ENCODE peak calls at places on chromosomes 5 and 9, in ten cellular contexts. E is CD8-positive, alpha-beta memory T cell; Z is effector memory CD4-positive, alpha-beta T cell; H is aorta; Q is mesendoderm; U is Caco-2; F is CD8-positive, alpha-beta T cell; O is tibial nerve; X is colonic mucosa; S is upper lobe of right lung. G is an unnamed sample. For H3K4me1, H3K27me3 and H3K36me3, the result is how much of the 10 kb centered on the place peaks cover.

GRCh38 chr9:108149346-108149745 is 659.8 kb upstream of the KLF4 start:
- DNase-seq in E (no peak), Z (no peak), H (no peak), Q (no peak), U (no peak), F (no peak), O (no peak), X (no peak), S (no peak), G (no peak)

GRCh38 chr9:127021664-127022337 is 100.6 kb downstream of the ANGPTL2 start:
- DNase-seq in E (no peak), Z (no peak), H (peak), Q (no peak), U (no peak), F (no peak), O (peak), X (peak), S (no peak), G (no peak)

GRCh38 chr9:16828335-16829281 is 41.9 kb downstream of the BNC2 start:
- DNase-seq in E (no peak), Z (no peak), H (peak), Q (peak), U (no peak), F (no peak), O (no peak), X (peak), S (no peak), G (no peak)

GRCh38 chr9:131731237-131731995 is 8.5 kb downstream of the RAPGEF1 start:
- DNase-seq in E (peak), Z (no peak), H (no peak), Q (no peak), U (no peak), F (no peak), O (no peak), X (no peak), S (no peak), G (no peak)

GRCh38 chr5:159913048-159913447 is 3.2 kb upstream of the ADRA1B start:
- DNase-seq in E (no peak), Z (no peak), H (no peak), Q (no peak), U (no peak), F (no peak), O (no peak), X (no peak), S (no peak), G (no peak)

GRCh38 chr5:131952286-131952857 is 6.9 kb upstream of the MEIKIN start:
- DNase-seq in E (no peak), Z (no peak), H (no peak), Q (no peak), U (no peak), F (no peak), O (no peak), X (no peak), S (no peak), G (no peak)

GRCh38 chr9:18124760-18125159 is 349.2 kb upstream of the ADAMTSL1 start:
- DNase-seq in E (no peak), Z (no peak), H (no peak), Q (no peak), U (no peak), F (no peak), O (no peak), X (no peak), S (no peak), G (no peak)

GRCh38 chr5:142463880-142464279 is 139.1 kb upstream of the SPRY4 start:
- DNase-seq in E (no peak), Z (no peak), H (no peak), Q (no peak), U (no peak), F (no peak), O (no peak), X (no peak), S (no peak), G (no peak)

GRCh38 chr9:93660647-93661046 is 84.3 kb downstream of the PHF2 start:
- DNase-seq in E (no peak), Z (no peak), H (no peak), Q (no peak), U (no peak), F (no peak), O (peak), X (no peak), S (peak), G (no peak)

GRCh38 chr9:69578026-69578425 is 94.1 kb downstream of the APBA1 start:
- DNase-seq in E (no peak), Z (no peak), H (no peak), Q (no peak), U (no peak), F (no peak), O (no peak), X (no peak), S (no peak), G (no peak)

GRCh38 chr5:76691470-76692273 is 24.3 kb upstream of the F2R start:
- DNase-seq in E (no peak), Z (no peak), H (no peak), Q (peak), U (peak), F (no peak), O (no peak), X (no peak), S (no peak), G (no peak)

GRCh38 chr5:156414381-156414780 is 87.4 kb downstream of the SGCD start:
- DNase-seq in E (no peak), Z (no peak), H (no peak), Q (no peak), U (no peak), F (no peak), O (no peak), X (no peak), S (no peak), G (no peak)

GRCh38 chr9:116020801-116021200 is 132.8 kb upstream of the PAPPA start:
- DNase-seq in E (no peak), Z (no peak), H (no peak), Q (peak), U (no peak), F (no peak), O (no peak), X (no peak), S (no peak), G (no peak)

GRCh38 chr9:34085581-34086500 is 37.2 kb upstream of the UBAP2 start:
- DNase-seq in E (no peak), Z (no peak), H (no peak), Q (no peak), U (no peak), F (no peak), O (no peak), X (no peak), S (no peak), G (no peak)

GRCh38 chr5:169390265-169390664 is 89.3 kb upstream of the SLIT3 start:
- DNase-seq in E (no peak), Z (no peak), H (no peak), Q (peak), U (no peak), F (no peak), O (no peak), X (no peak), S (no peak), G (no peak)

GRCh38 chr9:2872307-2872940 is 28.5 kb upstream of the PUM3 start:
- DNase-seq in E (peak), Z (no peak), H (no peak), Q (peak), U (no peak), F (no peak), O (no peak), X (no peak), S (no peak), G (no peak)

GRCh38 chr5:1161832-1162229 is 39.6 kb upstream of the SLC6A19 start:
- DNase-seq in E (no peak), Z (no peak), H (peak), Q (no peak), U (no peak), F (no peak), O (peak), X (peak), S (no peak), G (no peak)

GRCh38 chr5:143245929-143246561 is 157.4 kb downstream of the NR3C1 start:
- DNase-seq in E (no peak), Z (no peak), H (no peak), Q (no peak), U (no peak), F (no peak), O (no peak), X (no peak), S (no peak), G (no peak)

GRCh38 chr9:121607434-121608248 is 43.8 kb upstream of the DAB2IP start:
- DNase-seq in E (no peak), Z (no peak), H (peak), Q (peak), U (no peak), F (no peak), O (no peak), X (no peak), S (no peak), G (no peak)

GRCh38 chr9:70510157-70510770 is 95.8 kb upstream of the KLF9 start:
- DNase-seq in E (no peak), Z (no peak), H (no peak), Q (peak), U (no peak), F (no peak), O (no peak), X (peak), S (peak), G (no peak)

GRCh38 chr9:32472344-32472743 is 53.7 kb downstream of the RIGI start:
- DNase-seq in E (no peak), Z (no peak), H (no peak), Q (no peak), U (no peak), F (no peak), O (no peak), X (no peak), S (no peak), G (no peak)

GRCh38 chr9:33202552-33203300 is 35.6 kb upstream of the B4GALT1 start:
- DNase-seq in E (peak), Z (no peak), H (no peak), Q (no peak), U (no peak), F (peak), O (peak), X (no peak), S (no peak), G (peak)

GRCh38 chr5:75282581-75282980 is 45.9 kb upstream of the ANKRD31 start:
- DNase-seq in E (no peak), Z (no peak), H (no peak), Q (peak), U (no peak), F (no peak), O (no peak), X (no peak), S (no peak), G (no peak)

GRCh38 chr5:170218730-170219129 is 14.1 kb upstream of the C5orf58 start:
- DNase-seq in E (no peak), Z (no peak), H (no peak), Q (no peak), U (no peak), F (no peak), O (no peak), X (no peak), S (no peak), G (no peak)

GRCh38 chr5:51226420-51226735 is 156.9 kb upstream of the ISL1 start:
- DNase-seq in E (no peak), Z (no peak), H (no peak), Q (peak), U (peak), F (no peak), O (no peak), X (no peak), S (no peak), G (no peak)

GRCh38 chr5:5178121-5178520 is 38.0 kb downstream of the ADAMTS16 start:
- DNase-seq in E (no peak), Z (no peak), H (no peak), Q (peak), U (peak), F (no peak), O (no peak), X (no peak), S (no peak), G (no peak)

GRCh38 chr9:22102347-22103053 is 93.4 kb upstream of the CDKN2B start:
- DNase-seq in E (no peak), Z (no peak), H (no peak), Q (no peak), U (no peak), F (no peak), O (no peak), X (no peak), S (no peak), G (no peak)

GRCh38 chr9:81620009-81620405 is 69.3 kb downstream of the TLE1 start:
- DNase-seq in E (no peak), Z (no peak), H (no peak), Q (no peak), U (no peak), F (no peak), O (no peak), X (no peak), S (no peak), G (no peak)

GRCh38 chr5:40784027-40784653 is 14.0 kb downstream of the PRKAA1 start:
- DNase-seq in E (no peak), Z (no peak), H (no peak), Q (no peak), U (peak), F (no peak), O (no peak), X (peak), S (no peak), G (no peak)

GRCh38 chr5:171315386-171315891 is 6.4 kb downstream of the TLX3 start:
- DNase-seq in E (no peak), Z (no peak), H (no peak), Q (no peak), U (no peak), F (no peak), O (no peak), X (no peak), S (peak), G (no peak)

GRCh38 chr5:58622884-58623871 is 40.3 kb downstream of the RAB3C start:
- DNase-seq in E (no peak), Z (no peak), H (no peak), Q (no peak), U (no peak), F (no peak), O (no peak), X (no peak), S (no peak), G (no peak)

GRCh38 chr5:24609694-24610093 is 35.1 kb downstream of the CDH10 start:
- DNase-seq in E (no peak), Z (no peak), H (no peak), Q (no peak), U (no peak), F (no peak), O (no peak), X (no peak), S (no peak), G (no peak)

GRCh38 chr9:108316633-108317032 is 539.2 kb downstream of the ACTL7B start:
- DNase-seq in E (no peak), Z (no peak), H (no peak), Q (no peak), U (no peak), F (no peak), O (no peak), X (no peak), S (no peak), G (no peak)

GRCh38 chr9:6944093-6944551 is 186.3 kb downstream of the KDM4C start:
- DNase-seq in E (no peak), Z (no peak), H (no peak), Q (no peak), U (no peak), F (no peak), O (no peak), X (no peak), S (no peak), G (peak)

GRCh38 chr5:23704176-23704855 is 196.9 kb downstream of the PRDM9 start:
- DNase-seq in E (no peak), Z (no peak), H (no peak), Q (no peak), U (no peak), F (no peak), O (no peak), X (no peak), S (no peak), G (no peak)

GRCh38 chr9:111622626-111623025 is 8.5 kb upstream of the DNAJC25 start:
- DNase-seq in E (no peak), Z (no peak), H (no peak), Q (no peak), U (no peak), F (no peak), O (no peak), X (no peak), S (peak), G (no peak)

GRCh38 chr5:173858025-173858674 is 30.0 kb upstream of the CPEB4 start:
- DNase-seq in E (no peak), Z (no peak), H (no peak), Q (peak), U (no peak), F (no peak), O (no peak), X (no peak), S (no peak), G (no peak)

GRCh38 chr5:173864126-173865075 is 23.7 kb upstream of the CPEB4 start:
- DNase-seq in E (no peak), Z (no peak), H (no peak), Q (no peak), U (no peak), F (no peak), O (no peak), X (peak), S (peak), G (no peak)

GRCh38 chr5:173858675-173859121 is 29.5 kb upstream of the CPEB4 start:
- DNase-seq in E (no peak), Z (no peak), H (no peak), Q (no peak), U (no peak), F (no peak), O (no peak), X (peak), S (no peak), G (no peak)

GRCh38 chr5:173859315-173860038 is 28.7 kb upstream of the CPEB4 start:
- DNase-seq in E (no peak), Z (no peak), H (no peak), Q (peak), U (no peak), F (no peak), O (no peak), X (no peak), S (no peak), G (no peak)

GRCh38 chr5:173862047-173862477 is 26.1 kb upstream of the CPEB4 start:
- DNase-seq in E (no peak), Z (no peak), H (no peak), Q (peak), U (no peak), F (no peak), O (no peak), X (no peak), S (no peak), G (no peak)
- H3K4me1 ChIP-seq in E (under half), Z (under half), H (under half), Q (under half), U (under half), F (under half), O (under half), X (under half), S (under half), G (under half)

GRCh38 chr5:87765009-87765408 is 352.3 kb upstream of the CCNH start:
- DNase-seq in E (no peak), Z (no peak), H (no peak), Q (peak), U (no peak), F (no peak), O (no peak), X (no peak), S (no peak), G (no peak)
- H3K27me3 ChIP-seq in E (under half), Z (under half), H (under half), Q (under half), U (under half), F (under half), O (under half), X (under half), S (under half), G (under half)

GRCh38 chr9:92637886-92638620 is 31.9 kb downstream of the IPPK start:
- DNase-seq in E (no peak), Z (no peak), H (peak), Q (no peak), U (no peak), F (no peak), O (no peak), X (no peak), S (no peak), G (no peak)

GRCh38 chr9:92635760-92636159 is 34.2 kb downstream of the IPPK start:
- DNase-seq in E (no peak), Z (no peak), H (no peak), Q (no peak), U (no peak), F (no peak), O (no peak), X (no peak), S (no peak), G (no peak)

GRCh38 chr9:92636627-92637026 is 33.3 kb downstream of the IPPK start:
- DNase-seq in E (no peak), Z (no peak), H (peak), Q (no peak), U (no peak), F (no peak), O (no peak), X (no peak), S (no peak), G (no peak)

GRCh38 chr9:92638621-92639101 is 31.3 kb downstream of the IPPK start:
- DNase-seq in E (no peak), Z (no peak), H (peak), Q (no peak), U (no peak), F (no peak), O (no peak), X (no peak), S (no peak), G (no peak)

GRCh38 chr9:92637331-92637730 is 32.6 kb downstream of the IPPK start:
- DNase-seq in E (no peak), Z (no peak), H (peak), Q (no peak), U (no peak), F (no peak), O (no peak), X (no peak), S (no peak), G (no peak)
- H3K36me3 ChIP-seq in E (under half), Z (half or more), H (under half), Q (under half), U (under half), F (half or more), O (under half), X (under half), S (half or more), G (under half)

DNA sequence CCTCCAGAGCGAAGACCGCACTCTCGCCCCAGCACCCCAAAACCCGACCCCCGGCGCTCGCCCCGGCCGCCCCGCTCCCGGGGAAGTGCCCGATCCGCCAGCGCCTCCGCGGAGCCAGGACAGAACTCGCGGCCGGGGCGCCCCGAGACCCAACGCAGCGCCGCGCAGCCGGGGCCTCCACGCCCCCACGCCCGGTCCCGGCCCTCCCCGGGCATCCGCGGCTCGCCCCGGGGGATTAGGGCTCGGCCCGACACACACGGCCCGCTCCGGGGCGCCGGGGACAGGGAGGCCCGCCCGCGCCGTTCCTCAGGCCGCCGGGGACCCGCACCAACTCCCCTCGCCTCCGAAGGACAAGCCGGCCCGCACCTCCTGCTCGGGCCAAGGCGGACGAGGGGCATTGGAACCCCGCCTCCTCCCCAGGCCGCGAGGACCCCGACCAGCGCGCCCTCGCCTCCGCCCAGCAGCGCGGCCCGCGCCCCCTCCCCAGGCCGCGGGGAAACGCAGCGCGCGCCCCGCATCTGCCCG is 521 bp downstream of the FNBP1 start:
- DNase-seq in E (peak), Z (no peak), H (peak), Q (no peak), U (no peak), F (no peak), O (no peak), X (no peak), S (peak), G (peak)
- H3K4me1 ChIP-seq in E (under half), Z (under half), H (under half), Q (under half), U (under half), F (under half), O (under half), X (under half), S (under half), G (under half)

GRCh38 chr5:93575466-93575865 is 5.6 kb downstream of the NR2F1-AS1 start:
- DNase-seq in E (no peak), Z (no peak), H (no peak), Q (no peak), U (no peak), F (no peak), O (no peak), X (no peak), S (no peak), G (no peak)
- H3K27me3 ChIP-seq in E (half or more), Z (half or more), H (under half), Q (half or more), U (under half), F (under half), O (under half), X (half or more), S (half or more), G (under half)

GRCh38 chr9:133356391-133357091 is at the start of the genes SURF1 and SURF2:
- DNase-seq in E (peak), Z (peak), H (peak), Q (peak), U (peak), F (peak), O (peak), X (peak), S (peak), G (peak)
- H3K36me3 ChIP-seq in E (under half), Z (under half), H (under half), Q (under half), U (under half), F (under half), O (under half), X (under half), S (under half), G (under half)

G was measured in naive thymus-derived CD4-positive, alpha-beta T cell.